ENCODE peak calls at places on chromosomes 13 and 19, in nine cellular contexts. H, Y, M, P, Q, X, A, T and Z are unnamed samples.

GRCh38 chr13:77986699-77987098 is 68.1 kb upstream of the EDNRB start:
- DNase-seq in H (no peak), Y (peak), M (no peak), P (no peak), Q (no peak), X (no peak), A (no peak), T (no peak), Z (no peak)

GRCh38 chr13:95801825-95802224 is 124.9 kb downstream of the DNAJC3 start:
- DNase-seq in H (no peak), Y (no peak), M (no peak), P (no peak), Q (no peak), X (no peak), A (no peak), T (no peak), Z (no peak)

GRCh38 chr19:15643387-15643786 is 2.7 kb downstream of the CYP4F3 start:
- DNase-seq in H (no peak), Y (no peak), M (no peak), P (no peak), Q (no peak), X (no peak), A (no peak), T (peak), Z (no peak)

GRCh38 chr19:3986260-3987041 is 1.2 kb upstream of the EEF2 start:
- DNase-seq in H (peak), Y (peak), M (peak), P (peak), Q (peak), X (peak), A (no peak), T (peak), Z (peak)

GRCh38 chr13:44271031-44271433 is 102.6 kb upstream of the SERP2 start:
- DNase-seq in H (no peak), Y (no peak), M (no peak), P (no peak), Q (no peak), X (no peak), A (no peak), T (no peak), Z (no peak)

GRCh38 chr19:8578642-8579265 is 1.5 kb upstream of the MYO1F start:
- DNase-seq in H (peak), Y (peak), M (peak), P (peak), Q (no peak), X (no peak), A (no peak), T (peak), Z (peak)

GRCh38 chr13:79228972-79229371 is 177.1 kb downstream of the RBM26 start:
- DNase-seq in H (no peak), Y (no peak), M (no peak), P (no peak), Q (no peak), X (no peak), A (no peak), T (no peak), Z (no peak)

GRCh38 chr13:50122465-50122864 is 107.2 kb downstream of the KCNRG start:
- DNase-seq in H (no peak), Y (peak), M (no peak), P (peak), Q (no peak), X (no peak), A (no peak), T (no peak), Z (no peak)

GRCh38 chr19:18763674-18764590 is 27.2 kb downstream of the COMP start:
- DNase-seq in H (peak), Y (no peak), M (no peak), P (peak), Q (no peak), X (no peak), A (no peak), T (no peak), Z (no peak)

GRCh38 chr13:46492946-46493345 is 60.0 kb upstream of the LRCH1 start:
- DNase-seq in H (peak), Y (peak), M (peak), P (peak), Q (no peak), X (peak), A (no peak), T (peak), Z (peak)

GRCh38 chr19:18433039-18433691 is 4.8 kb downstream of the ISYNA1 start:
- DNase-seq in H (peak), Y (peak), M (no peak), P (peak), Q (no peak), X (no peak), A (no peak), T (no peak), Z (no peak)

GRCh38 chr13:41383400-41383799 is 72.3 kb downstream of the NAA16 start:
- DNase-seq in H (no peak), Y (no peak), M (no peak), P (no peak), Q (no peak), X (no peak), A (no peak), T (no peak), Z (no peak)

GRCh38 chr19:39502640-39503417 is 4.1 kb downstream of the DLL3 start:
- DNase-seq in H (peak), Y (peak), M (peak), P (peak), Q (no peak), X (peak), A (peak), T (peak), Z (peak)

GRCh38 chr13:51717786-51718398 is 86.1 kb downstream of the DHRS12 start:
- DNase-seq in H (no peak), Y (no peak), M (no peak), P (no peak), Q (no peak), X (no peak), A (no peak), T (no peak), Z (no peak)

GRCh38 chr13:44230071-44230470 is 143.6 kb upstream of the SERP2 start:
- DNase-seq in H (no peak), Y (no peak), M (no peak), P (no peak), Q (no peak), X (no peak), A (no peak), T (no peak), Z (no peak)

GRCh38 chr13:86591862-86592261 is 792.6 kb upstream of the SLITRK6 start:
- DNase-seq in H (no peak), Y (no peak), M (no peak), P (no peak), Q (no peak), X (peak), A (no peak), T (no peak), Z (no peak)

GRCh38 chr19:40272261-40272660 is 12.9 kb downstream of the AKT2 start:
- DNase-seq in H (no peak), Y (no peak), M (no peak), P (no peak), Q (no peak), X (no peak), A (no peak), T (no peak), Z (no peak)

GRCh38 chr13:76939215-76939614 is 9.1 kb upstream of the ACOD1 start:
- DNase-seq in H (no peak), Y (no peak), M (no peak), P (no peak), Q (no peak), X (no peak), A (no peak), T (no peak), Z (no peak)

GRCh38 chr19:4676955-4677731 is 7.0 kb upstream of the MYDGF start:
- DNase-seq in H (peak), Y (peak), M (no peak), P (peak), Q (no peak), X (no peak), A (no peak), T (peak), Z (peak)

GRCh38 chr13:91714726-91715334 is 316.4 kb downstream of the GPC5 start:
- DNase-seq in H (peak), Y (peak), M (no peak), P (no peak), Q (no peak), X (no peak), A (no peak), T (no peak), Z (no peak)

GRCh38 chr13:43445651-43446050 is 341.1 kb downstream of the ENOX1 start:
- DNase-seq in H (no peak), Y (no peak), M (no peak), P (no peak), Q (no peak), X (no peak), A (no peak), T (no peak), Z (no peak)

GRCh38 chr13:91126806-91127205 is 220.7 kb upstream of the MIR17HG start:
- DNase-seq in H (no peak), Y (no peak), M (no peak), P (no peak), Q (no peak), X (no peak), A (no peak), T (no peak), Z (no peak)

DNA sequence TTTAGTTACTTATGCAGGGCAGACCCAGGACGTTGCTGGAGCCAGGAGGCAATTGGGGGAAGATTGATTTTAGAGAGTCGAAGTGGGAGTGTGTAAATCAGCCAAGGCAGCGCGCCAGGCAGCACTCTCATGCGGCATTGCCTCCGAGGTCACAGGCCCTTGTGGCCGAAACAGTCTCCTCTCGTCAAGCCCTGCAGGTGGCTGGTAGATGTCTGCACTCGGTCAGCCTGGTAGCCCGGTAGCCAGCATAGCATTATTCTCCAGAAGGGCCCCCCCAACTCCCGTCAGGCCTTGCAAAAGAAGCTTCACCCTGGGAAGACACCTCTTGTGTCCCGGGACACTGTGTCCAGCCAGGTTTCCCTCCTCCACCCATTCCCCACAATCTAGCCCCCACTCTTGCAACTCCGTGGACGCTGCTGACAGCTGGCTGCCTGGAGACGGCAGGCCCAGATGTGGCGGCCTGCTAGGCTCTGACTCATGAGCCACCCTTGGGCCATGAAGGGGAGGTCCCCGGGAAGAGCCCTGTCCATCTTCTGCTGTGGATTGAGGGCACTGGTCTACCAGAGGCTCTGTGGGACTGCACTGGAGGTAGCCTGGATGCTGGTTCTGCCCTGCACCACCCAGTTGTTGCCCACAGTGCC is 2.6 kb upstream of the PEPD start:
- DNase-seq in H (no peak), Y (no peak), M (no peak), P (no peak), Q (no peak), X (no peak), A (no peak), T (no peak), Z (no peak)
- TF ChIP-seq REST in H (no peak), Y (no peak), M (no peak), P (no peak), Q (no peak), X (no peak), A (no peak), T (no peak), Z (no peak)

GRCh38 chr19:1315470-1316166 is 29.9 kb downstream of the EFNA2 start:
- DNase-seq in H (peak), Y (peak), M (peak), P (peak), Q (no peak), X (peak), A (no peak), T (no peak), Z (peak)
- TF ChIP-seq REST in H (no peak), Y (no peak), M (no peak), P (peak), Q (no peak), X (no peak), A (no peak), T (no peak), Z (no peak)

GRCh38 chr19:53580871-53581835 is 43.2 kb downstream of the ZNF331 start:
- DNase-seq in H (no peak), Y (peak), M (no peak), P (no peak), Q (no peak), X (no peak), A (no peak), T (no peak), Z (no peak)

GRCh38 chr19:53577968-53578367 is 40.0 kb downstream of the ZNF331 start:
- DNase-seq in H (no peak), Y (no peak), M (no peak), P (no peak), Q (no peak), X (no peak), A (no peak), T (no peak), Z (no peak)

GRCh38 chr19:53579518-53579917 is 41.6 kb downstream of the ZNF331 start:
- DNase-seq in H (no peak), Y (no peak), M (no peak), P (no peak), Q (no peak), X (no peak), A (no peak), T (no peak), Z (no peak)

GRCh38 chr19:53581871-53582279 is 43.9 kb downstream of the ZNF331 start:
- DNase-seq in H (no peak), Y (peak), M (no peak), P (no peak), Q (no peak), X (no peak), A (no peak), T (no peak), Z (no peak)

GRCh38 chr19:53576941-53577653 is 39.2 kb downstream of the ZNF331 start:
- DNase-seq in H (no peak), Y (peak), M (no peak), P (no peak), Q (no peak), X (no peak), A (no peak), T (no peak), Z (no peak)
- TF ChIP-seq REST in H (no peak), Y (no peak), M (no peak), P (no peak), Q (no peak), X (no peak), A (no peak), T (no peak), Z (no peak)

GRCh38 chr19:49739933-49740332 is 23.2 kb downstream of the TSKS start:
- DNase-seq in H (no peak), Y (no peak), M (no peak), P (no peak), Q (no peak), X (no peak), A (no peak), T (no peak), Z (no peak)

GRCh38 chr19:49739098-49739497 is 24.0 kb downstream of the TSKS start:
- DNase-seq in H (no peak), Y (no peak), M (no peak), P (no peak), Q (no peak), X (no peak), A (no peak), T (no peak), Z (no peak)

GRCh38 chr19:49744946-49745381 is 18.1 kb downstream of the TSKS start:
- DNase-seq in H (no peak), Y (peak), M (no peak), P (no peak), Q (no peak), X (no peak), A (no peak), T (no peak), Z (no peak)

GRCh38 chr19:49738242-49738641 is 24.9 kb downstream of the TSKS start:
- DNase-seq in H (no peak), Y (no peak), M (no peak), P (no peak), Q (no peak), X (no peak), A (no peak), T (no peak), Z (no peak)

DNA sequence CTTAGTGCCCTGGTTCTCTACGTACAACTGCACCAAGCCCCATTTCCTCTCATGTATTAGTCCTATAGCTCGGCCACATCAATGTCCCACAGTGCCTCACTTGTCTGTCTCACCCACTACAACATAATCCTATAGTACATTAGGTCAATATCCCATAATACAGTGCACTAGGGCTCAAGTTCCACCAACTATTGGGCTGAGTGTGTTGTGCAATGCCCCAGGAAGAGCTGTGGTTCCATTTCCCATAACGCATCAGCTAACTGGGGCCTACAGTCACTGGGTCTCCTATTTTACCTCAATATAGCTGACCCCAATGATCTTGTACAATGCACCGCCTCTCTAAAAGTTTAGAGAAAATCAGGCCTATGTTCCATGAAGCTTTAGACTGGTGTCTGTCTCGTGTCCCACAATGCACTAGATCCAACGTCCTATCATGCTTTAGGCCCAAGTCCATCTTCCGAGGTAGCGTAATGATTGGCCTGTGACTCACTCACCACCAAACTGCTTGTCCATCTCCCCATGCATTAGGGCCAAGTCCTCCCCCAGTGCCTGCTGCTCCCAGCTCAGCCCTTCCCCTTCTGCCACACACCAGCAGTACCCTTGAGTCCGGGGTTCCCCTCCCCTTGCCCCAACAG is 21.8 kb downstream of the TSKS start:
- DNase-seq in H (no peak), Y (no peak), M (no peak), P (peak), Q (no peak), X (peak), A (no peak), T (peak), Z (no peak)
- TF ChIP-seq REST in H (no peak), Y (no peak), M (no peak), P (no peak), Q (no peak), X (no peak), A (no peak), T (no peak), Z (no peak)

DNA sequence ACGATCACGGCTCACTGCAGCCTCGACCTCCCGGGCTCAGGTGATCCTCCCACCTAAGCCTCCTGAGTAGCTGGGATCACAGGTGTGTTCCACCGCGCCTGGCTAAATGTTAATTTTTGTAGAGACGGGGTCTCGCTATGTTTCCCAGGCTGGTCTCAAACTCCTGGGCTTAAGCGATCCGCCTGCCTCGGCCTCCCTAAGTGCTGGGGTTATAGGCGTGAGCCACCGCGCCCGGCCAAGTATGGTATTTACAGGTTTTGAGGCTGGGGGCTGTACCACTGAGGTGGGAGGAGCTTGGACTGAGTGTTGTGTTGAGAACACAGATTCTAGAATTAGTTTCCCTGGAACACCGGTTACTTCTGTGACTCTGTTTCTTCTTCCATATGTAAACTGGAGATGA is 452 bp upstream of the PPM1N start:
- DNase-seq in H (no peak), Y (peak), M (no peak), P (no peak), Q (no peak), X (no peak), A (no peak), T (no peak), Z (no peak)
- TF ChIP-seq REST in H (no peak), Y (no peak), M (no peak), P (no peak), Q (no peak), X (no peak), A (no peak), T (no peak), Z (no peak)

GRCh38 chr13:45412274-45413049 is 5.7 kb downstream of the SLC25A30 start:
- DNase-seq in H (no peak), Y (no peak), M (no peak), P (no peak), Q (no peak), X (no peak), A (no peak), T (no peak), Z (no peak)
- TF ChIP-seq REST in H (no peak), Y (no peak), M (no peak), P (no peak), Q (no peak), X (no peak), A (no peak), T (no peak), Z (no peak)

DNA sequence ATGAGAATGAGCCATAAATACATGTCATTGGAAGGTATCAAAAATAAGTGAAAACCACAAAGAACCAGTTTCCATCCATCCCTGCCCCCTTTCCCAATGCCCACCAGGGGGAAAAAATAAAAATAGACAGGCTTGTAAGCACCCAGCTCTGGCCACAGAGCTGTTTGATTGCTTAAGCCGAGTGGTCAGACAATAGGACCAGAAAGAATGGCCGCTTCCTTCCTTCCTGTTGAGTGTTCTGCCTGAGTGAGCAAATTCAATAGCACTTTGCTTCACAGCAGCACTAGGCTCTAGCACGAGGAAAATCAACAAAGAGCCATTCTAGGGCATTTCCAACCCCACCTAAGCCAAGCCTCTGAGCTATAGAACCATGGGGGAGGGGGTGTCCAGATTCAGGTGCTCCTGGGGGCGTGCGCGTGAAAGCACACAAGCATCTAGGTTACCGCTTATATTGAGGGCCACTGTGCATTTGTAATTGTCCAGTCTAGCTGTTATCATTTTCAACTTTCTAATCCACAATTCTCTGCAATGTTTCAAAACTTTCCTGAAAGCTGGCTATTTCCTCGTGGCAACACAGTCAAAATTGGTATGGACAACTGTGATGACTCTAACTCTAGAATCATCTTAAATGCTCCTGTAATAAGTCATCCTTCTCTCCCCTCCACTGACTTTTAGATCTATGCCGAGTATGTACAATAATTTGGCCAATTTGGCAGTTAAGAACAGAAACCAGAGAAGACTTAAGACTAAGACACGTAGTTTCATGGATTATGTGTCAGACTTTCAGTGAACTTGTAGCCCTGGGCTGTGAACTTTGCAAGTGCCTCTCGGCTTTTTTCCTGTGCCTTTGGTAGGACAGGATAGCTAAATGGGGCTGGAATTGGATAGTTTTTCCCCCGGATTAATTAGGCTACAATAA is 64.3 kb downstream of the SPRY2 start:
- DNase-seq in H (no peak), Y (peak), M (no peak), P (no peak), Q (no peak), X (no peak), A (no peak), T (peak), Z (no peak)
- TF ChIP-seq REST in H (no peak), Y (no peak), M (no peak), P (no peak), Q (no peak), X (no peak), A (no peak), T (no peak), Z (no peak)

GRCh38 chr13:38046049-38046376 is 176.4 kb upstream of the TRPC4 start:
- DNase-seq in H (no peak), Y (no peak), M (no peak), P (no peak), Q (no peak), X (no peak), A (no peak), T (no peak), Z (no peak)

GRCh38 chr13:38042771-38043170 is 173.2 kb upstream of the TRPC4 start:
- DNase-seq in H (no peak), Y (no peak), M (no peak), P (no peak), Q (no peak), X (no peak), A (no peak), T (no peak), Z (no peak)

GRCh38 chr13:38044067-38044466 is 174.5 kb upstream of the TRPC4 start:
- DNase-seq in H (no peak), Y (no peak), M (no peak), P (no peak), Q (no peak), X (no peak), A (no peak), T (no peak), Z (no peak)

GRCh38 chr13:38045278-38046048 is 175.9 kb upstream of the TRPC4 start:
- DNase-seq in H (peak), Y (peak), M (no peak), P (peak), Q (no peak), X (no peak), A (no peak), T (peak), Z (no peak)
- TF ChIP-seq REST in H (no peak), Y (no peak), M (no peak), P (no peak), Q (no peak), X (no peak), A (no peak), T (no peak), Z (no peak)

GRCh38 chr19:33468361-33469170 is 53.0 kb downstream of the PEPD start:
- DNase-seq in H (no peak), Y (no peak), M (no peak), P (no peak), Q (no peak), X (no peak), A (no peak), T (no peak), Z (no peak)
- TF ChIP-seq REST in H (no peak), Y (no peak), M (no peak), P (no peak), Q (no peak), X (no peak), A (no peak), T (no peak), Z (no peak)